ENCODE peak calls at places on chromosomes 16 and 17, in seven cellular contexts. D, S, G, H, C, F and Z are unnamed samples.

GRCh38 chr16:66454751-66455150 is 27.7 kb downstream of the BEAN1 start:
- DNase-seq in G (no peak), S (no peak), C (no peak), F (no peak), D (no peak), H (no peak), Z (no peak)

GRCh38 chr16:23539984-23540816 is 16.9 kb downstream of the EARS2 start:
- DNase-seq in C (no peak), S (no peak), F (no peak), D (no peak), H (no peak), G (no peak), Z (no peak)

GRCh38 chr16:54879681-54880080 is 51.0 kb upstream of the IRX5 start:
- DNase-seq in D (no peak), G (no peak), S (no peak), H (no peak), C (no peak), F (no peak), Z (no peak)

GRCh38 chr17:17732892-17733670 is 51.8 kb downstream of the RAI1 start:
- DNase-seq in C (no peak), H (no peak), G (no peak), D (no peak), F (no peak), S (no peak), Z (peak; percentile 76)

GRCh38 chr17:43694081-43694870 is 32.6 kb upstream of the MEOX1 start:
- DNase-seq in F (peak; percentile 88), G (peak; percentile 68), D (peak; percentile 61), S (peak; percentile 84), H (peak; percentile 90), C (peak; percentile 23), Z (peak; percentile 83)

GRCh38 chr17:6491071-6491700 is 46.9 kb downstream of the PIMREG start:
- DNase-seq in H (no peak), C (no peak), F (peak; percentile 45), G (no peak), D (no peak), S (no peak), Z (no peak)

GRCh38 chr16:85243312-85243711 is 131.0 kb upstream of the CIBAR2 start:
- DNase-seq in H (no peak), G (no peak), F (no peak), C (no peak), S (no peak), D (no peak), Z (no peak)

GRCh38 chr17:62876063-62876462 is 67.9 kb upstream of the MARCHF10 start:
- DNase-seq in F (no peak), S (no peak), D (no peak), G (no peak), H (no peak), C (no peak), Z (peak; percentile 37)

GRCh38 chr16:88566158-88566557 is 4.0 kb upstream of the ZC3H18 start:
- DNase-seq in H (no peak), S (peak; percentile 18), G (no peak), F (no peak), C (no peak), D (no peak), Z (peak; percentile 31)

GRCh38 chr17:28008526-28008925 is 34.0 kb upstream of the NLK start:
- DNase-seq in H (peak; percentile 51), G (peak; percentile 55), C (no peak), F (no peak), D (peak; percentile 18), S (peak; percentile 36), Z (peak; percentile 66)

GRCh38 chr16:82633964-82634600 is 7.3 kb downstream of the CDH13 start:
- DNase-seq in G (no peak), F (peak; percentile 41), S (peak; percentile 47), C (peak; percentile 31), H (no peak), D (peak; percentile 42), Z (peak; percentile 45)

GRCh38 chr17:3590768-3591167 is 18.4 kb downstream of the TRPV1 start:
- DNase-seq in H (no peak), S (no peak), F (no peak), G (no peak), D (no peak), C (no peak), Z (no peak)

GRCh38 chr16:17304124-17304813 is 166.5 kb downstream of the XYLT1 start:
- DNase-seq in F (no peak), C (no peak), D (no peak), H (no peak), S (no peak), G (no peak), Z (peak; percentile 52)

GRCh38 chr17:14303343-14304221 is 2.7 kb downstream of the HS3ST3B1 start:
- DNase-seq in D (no peak), H (no peak), F (no peak), S (no peak), G (no peak), C (no peak), Z (peak; percentile 32)
- H3K4me3 ChIP-seq in D (peak overlapping the region; percentile 49), H (no peak overlapping the region), F (no peak overlapping the region), S (peak overlapping the region; percentile 78), G (peak overlapping the region; percentile 87), C (peak overlapping the region; percentile 77), Z (peak overlapping the region; percentile 95)

GRCh38 chr17:77861981-77862645 is 96.4 kb upstream of the TNRC6C start:
- DNase-seq in C (no peak), S (no peak), G (no peak), H (no peak), D (no peak), F (no peak), Z (no peak)
- TF ChIP-seq CTCF in C (no peak), S (no peak), G (no peak), H (no peak), D (no peak), F (no peak), Z (no peak)

GRCh38 chr16:80931661-80931984 is 75.1 kb downstream of the CMC2 start:
- DNase-seq in F (no peak), C (no peak), G (no peak), S (no peak), D (no peak), H (no peak), Z (no peak)
- H3K4me3 ChIP-seq in F (peak overlapping the region; percentile 49), C (peak overlapping the region; percentile 77), G (peak overlapping the region; percentile 41), S (peak overlapping the region; percentile 55), D (peak overlapping the region; percentile 21), H (peak overlapping the region; percentile 29), Z (peak overlapping the region; percentile 65)

GRCh38 chr16:21727344-21727743 is 63.6 kb downstream of the OTOA start:
- DNase-seq in C (no peak), F (no peak), S (no peak), H (no peak), D (no peak), G (no peak), Z (no peak)
- TF ChIP-seq CTCF in C (no peak), F (no peak), S (no peak), H (no peak), D (no peak), G (no peak), Z (no peak)

GRCh38 chr16:31569360-31569717 is 41.6 kb downstream of the AHSP start:
- DNase-seq in S (no peak), D (no peak), F (no peak), G (no peak), H (peak; percentile 21), C (no peak), Z (no peak)
- H3K4me3 ChIP-seq in S (peak overlapping the region; percentile 45), D (peak overlapping the region; percentile 19), F (peak overlapping the region; percentile 47), G (no peak overlapping the region), H (peak overlapping the region; percentile 40), C (peak overlapping the region; percentile 60), Z (no peak overlapping the region)

DNA sequence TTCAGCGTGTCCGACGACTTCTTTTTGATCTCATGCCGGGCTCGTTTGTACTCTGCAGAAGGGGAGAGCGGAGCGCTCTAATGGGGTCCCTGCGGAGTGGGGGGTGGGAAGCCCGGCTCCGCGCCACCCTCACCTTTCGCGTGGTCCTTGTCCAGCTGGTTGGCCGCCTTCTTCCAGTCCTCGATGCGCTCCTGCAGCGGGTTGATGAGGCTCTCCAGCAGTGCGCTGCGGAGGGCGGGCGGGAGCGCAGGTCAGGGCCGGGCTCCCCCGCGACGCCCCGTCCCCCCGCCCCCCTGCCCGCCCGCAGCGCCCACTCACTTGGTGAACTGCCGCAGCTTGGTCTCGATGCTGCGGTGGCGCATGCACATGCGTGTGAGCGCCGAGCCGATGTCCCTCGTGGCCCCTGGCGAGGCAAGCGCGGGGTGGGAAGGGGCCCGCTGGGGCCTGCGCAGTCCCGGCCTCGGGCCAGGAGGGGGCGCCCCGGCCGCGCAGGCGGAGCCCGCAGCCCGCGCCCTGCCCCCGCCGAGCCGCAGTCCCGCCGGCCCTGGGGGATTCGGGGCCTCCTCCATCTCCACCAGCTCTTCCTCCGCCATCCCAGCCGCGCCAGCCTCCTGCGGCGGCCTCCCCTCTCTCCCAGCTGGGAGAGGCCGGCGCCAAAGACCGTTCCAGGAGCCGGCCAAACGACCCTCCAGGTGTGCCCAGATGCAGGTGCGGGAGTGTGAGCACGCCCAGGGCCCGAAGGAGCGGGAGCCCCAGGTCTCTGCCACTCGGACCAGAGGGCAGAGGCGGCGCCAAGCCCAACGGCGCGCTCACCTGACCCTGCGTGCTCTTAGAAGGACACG is 6.0 kb downstream of the MTSS2 start:
- DNase-seq in S (peak; percentile 28), D (peak; percentile 50), G (no peak), C (no peak), H (no peak), F (no peak), Z (no peak)
- TF ChIP-seq CTCF in S (peak; percentile 63), D (peak; percentile 47), G (peak; percentile 32), C (peak; percentile 38), H (peak; percentile 69), F (peak; percentile 78), Z (peak; percentile 30)

DNA sequence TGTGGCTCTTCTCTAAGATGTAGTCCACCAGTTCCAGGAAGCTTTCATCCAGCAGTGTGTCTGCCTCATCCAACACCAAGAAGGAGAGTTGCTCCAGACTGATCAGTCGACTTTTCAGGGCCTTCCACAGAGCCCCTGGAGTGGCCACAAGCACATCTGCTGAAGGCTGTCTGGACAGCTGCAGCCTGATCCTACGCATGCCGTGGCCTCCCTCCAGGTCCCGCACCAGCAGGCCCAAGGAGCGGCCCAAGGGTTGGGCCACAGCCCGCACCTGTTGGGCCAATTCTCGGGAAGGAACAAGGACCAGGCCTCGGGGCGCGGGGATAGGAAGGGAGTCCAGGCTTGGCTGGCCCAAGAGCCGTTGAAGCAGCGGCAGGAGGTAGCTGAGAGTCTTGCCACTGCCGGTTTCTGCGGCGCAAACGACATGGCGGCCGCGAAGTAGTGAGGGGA is 729 bp downstream of the DDX28 start:
- DNase-seq in G (no peak), S (no peak), F (no peak), D (no peak), H (peak; percentile 17), C (no peak), Z (no peak)
- H3K4me3 ChIP-seq in G (peak overlapping the region; percentile 98), S (peak overlapping the region; percentile 93), F (peak overlapping the region; percentile 93), D (peak overlapping the region; percentile 73), H (peak overlapping the region; percentile 86), C (peak overlapping the region; percentile 88), Z (peak overlapping the region; percentile 98)

GRCh38 chr16:4766875-4767628 is at the start of gene ZNF500:
- DNase-seq in C (peak; percentile 91), H (peak; percentile 99), S (peak; percentile 98), G (peak; percentile 87), D (peak; percentile 99), F (peak; percentile 98), Z (peak; percentile 95)
- TF ChIP-seq CTCF in C (no peak), H (no peak), S (no peak), G (no peak), D (no peak), F (no peak), Z (no peak)

GRCh38 chr17:75810216-75810615 is 25.6 kb downstream of the UNK start:
- DNase-seq in H (no peak), C (no peak), F (no peak), D (no peak), S (no peak), G (no peak), Z (no peak)
- H3K4me3 ChIP-seq in H (no peak overlapping the region), C (no peak overlapping the region), F (no peak overlapping the region), D (no peak overlapping the region), S (no peak overlapping the region), G (no peak overlapping the region), Z (no peak overlapping the region)